ENCODE peak calls at places on chromosomes 11 and 22, in eight cellular contexts. A, H, G, P, F, S, L and E are unnamed samples.

GRCh38 chr11:73978576-73979086 is 4.0 kb downstream of the UCP2 start:
- DNase-seq in P (no peak), A (no peak), H (no peak), S (no peak), G (no peak), F (no peak), L (peak; percentile 18), E (peak; percentile 18)

GRCh38 chr11:32358729-32359128 is 76.6 kb downstream of the WT1 start:
- DNase-seq in F (peak; percentile 89), P (no peak), H (no peak), S (no peak), L (no peak), A (no peak), G (no peak), E (peak; percentile 20)

GRCh38 chr11:45025716-45026492 is 75.2 kb upstream of the TP53I11 start:
- DNase-seq in A (no peak), F (no peak), H (no peak), G (peak; percentile 88), P (no peak), L (peak; percentile 87), S (no peak), E (no peak)

GRCh38 chr22:36787594-36787993 is 11.7 kb upstream of the IFT27 start:
- DNase-seq in S (no peak), F (no peak), L (no peak), G (no peak), P (no peak), A (no peak), H (no peak), E (no peak)

GRCh38 chr22:22376352-22376706 is 131.7 kb downstream of the VPREB1 start:
- DNase-seq in P (no peak), F (no peak), S (no peak), G (no peak), A (no peak), H (no peak), L (no peak), E (no peak)

GRCh38 chr22:26893034-26893710 is 235.8 kb downstream of the MIAT start:
- DNase-seq in S (no peak), H (no peak), L (no peak), P (no peak), A (no peak), F (no peak), G (no peak), E (no peak)

GRCh38 chr22:48153726-48154125 is 1391.3 kb downstream of the TBC1D22A start:
- DNase-seq in F (no peak), A (no peak), P (no peak), L (no peak), G (no peak), H (no peak), S (no peak), E (no peak)

GRCh38 chr11:118921121-118921928 is 4.4 kb downstream of the BCL9L start:
- DNase-seq in G (peak; percentile 96), L (peak; percentile 76), A (no peak), H (peak; percentile 68), F (no peak), S (peak; percentile 77), P (no peak), E (peak; percentile 94)

GRCh38 chr11:35566885-35567284 is 41.5 kb upstream of the PAMR1 start:
- DNase-seq in A (no peak), L (no peak), G (no peak), F (no peak), H (no peak), S (no peak), P (no peak), E (no peak)

GRCh38 chr11:44950625-44951472 is at the start of gene TP53I11:
- DNase-seq in G (peak; percentile 83), F (peak; percentile 92), S (peak; percentile 25), A (no peak), L (peak; percentile 95), H (peak; percentile 41), P (peak; percentile 92), E (peak; percentile 56)

GRCh38 chr22:23207786-23208325 is 27.5 kb downstream of the BCR start:
- DNase-seq in H (no peak), A (no peak), S (no peak), G (no peak), P (peak; percentile 59), F (no peak), L (peak; percentile 72), E (no peak)

DNA sequence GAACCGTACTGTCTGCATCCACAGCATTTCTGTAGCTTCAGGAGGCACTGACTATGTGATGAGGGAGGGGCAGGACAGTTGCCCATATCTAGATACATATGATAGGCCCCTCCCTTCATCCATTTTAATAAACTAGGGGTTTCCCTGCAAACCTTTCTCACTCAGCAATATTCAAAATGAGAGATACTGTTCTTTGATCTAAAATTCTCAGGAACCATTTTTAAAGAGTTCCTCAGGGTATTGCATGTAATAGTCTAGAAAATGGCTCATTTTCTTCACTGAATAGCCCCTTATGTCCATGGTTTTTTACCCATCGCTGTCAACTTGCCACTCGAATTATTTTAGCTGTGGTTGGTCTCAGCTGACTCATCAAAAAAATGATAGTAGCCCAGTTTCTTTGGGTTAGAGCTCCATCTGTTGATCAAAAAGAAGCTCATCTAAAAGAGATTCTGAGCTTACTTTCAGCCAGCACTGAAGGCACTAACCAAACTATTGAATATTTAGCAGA is 37.0 kb upstream of the DNAJB7 start:
- DNase-seq in A (peak; percentile 27), P (peak; percentile 23), S (peak; percentile 43), H (no peak), F (no peak), L (no peak), G (peak; percentile 73), E (peak; percentile 67)
- TF ChIP-seq CTCF in A (peak; percentile 67), P (peak; percentile 71), S (peak; percentile 59), H (peak; percentile 44), F (peak; percentile 53), L (peak; percentile 38), G (peak; percentile 63), E (peak; percentile 54)

DNA sequence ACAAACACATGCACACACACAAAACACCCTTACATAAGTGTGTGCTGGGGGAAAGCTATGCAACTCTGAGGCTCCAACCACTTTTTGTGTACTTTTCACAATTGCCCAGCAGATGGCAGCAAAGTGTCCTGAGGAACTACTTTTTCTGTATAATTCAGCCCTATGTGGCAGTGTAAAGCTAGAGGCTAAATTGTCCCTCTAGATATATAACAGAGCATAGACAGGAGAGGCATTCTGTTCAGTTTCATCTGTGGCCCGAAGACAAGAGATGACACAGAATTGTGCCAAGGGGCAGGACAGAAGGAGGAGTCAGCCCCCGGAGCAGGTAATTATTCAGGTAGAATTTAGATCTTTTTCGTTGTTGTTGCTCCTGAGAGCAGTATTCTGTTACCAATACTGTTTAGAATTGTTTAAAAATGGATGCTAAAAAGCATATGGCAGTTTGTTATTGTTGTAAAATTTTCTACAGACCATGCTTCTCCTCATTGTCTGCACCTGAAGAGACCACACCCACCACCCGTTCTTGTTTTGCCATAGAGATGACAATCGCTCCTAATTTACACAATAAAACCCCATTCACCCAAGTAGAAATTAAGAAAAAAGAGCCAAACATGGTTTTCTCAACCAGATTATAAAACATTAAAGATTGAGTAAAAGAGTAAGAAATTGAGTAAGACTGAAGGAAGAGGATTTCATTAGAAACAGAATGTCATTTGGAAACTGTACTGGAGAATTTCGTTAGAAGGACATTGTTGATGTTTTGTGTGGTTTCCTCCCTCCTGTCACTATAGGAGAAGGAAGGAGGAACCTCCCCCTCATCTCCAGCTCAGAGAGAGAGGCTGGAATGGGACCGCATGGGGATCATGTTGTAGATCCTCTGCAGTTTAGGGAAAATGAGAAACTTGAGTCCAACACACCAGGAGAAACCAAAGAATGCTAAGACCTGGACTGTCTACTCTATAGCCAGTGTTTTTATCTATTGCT is 14.5 kb upstream of the MS4A7 start:
- DNase-seq in G (peak; percentile 61), H (peak; percentile 46), A (no peak), P (peak; percentile 50), F (peak; percentile 52), S (peak; percentile 59), L (no peak), E (peak; percentile 57)
- H3K4me3 ChIP-seq in G (no peak overlapping the region), H (no peak overlapping the region), A (no peak overlapping the region), P (no peak overlapping the region), F (no peak overlapping the region), S (no peak overlapping the region), L (no peak overlapping the region), E (no peak overlapping the region)

DNA sequence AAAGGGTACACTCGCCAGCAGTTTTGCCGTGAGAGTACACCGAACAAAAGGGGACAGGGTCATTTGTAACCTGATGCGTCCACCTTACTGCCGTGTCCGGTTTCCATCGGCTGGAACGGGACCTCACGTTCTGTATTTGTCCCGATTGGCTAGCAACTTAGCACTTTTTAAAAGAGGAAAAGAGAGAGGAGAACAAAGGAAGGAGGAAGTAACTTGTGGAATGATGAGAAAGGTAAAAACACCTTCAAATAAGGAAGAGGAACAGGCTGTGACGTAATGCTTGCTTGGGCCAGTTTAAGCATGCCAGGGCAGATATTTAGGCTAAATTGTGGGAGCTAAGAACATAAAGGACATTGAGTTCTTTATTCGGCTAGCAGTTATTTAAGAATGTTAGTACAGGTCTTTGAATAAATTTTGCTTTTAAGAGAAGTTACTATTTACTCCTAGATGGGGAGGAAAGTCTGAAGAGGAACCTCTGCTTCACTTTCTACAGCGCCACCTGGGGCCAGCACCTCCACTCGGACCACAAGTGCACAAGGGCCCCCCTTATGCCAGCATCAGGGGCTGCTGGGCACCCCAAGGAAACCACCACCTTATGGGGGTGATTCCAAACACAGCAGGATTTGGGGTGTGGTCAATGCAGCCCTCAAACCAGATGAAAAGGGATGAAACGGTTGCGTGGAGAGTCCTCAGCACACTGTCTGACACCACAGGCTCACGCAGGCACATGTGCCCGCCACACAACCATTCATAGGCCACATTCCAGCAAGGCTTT is 5.8 kb downstream of the ARSA start:
- DNase-seq in F (no peak), A (no peak), S (no peak), P (peak; percentile 6), L (peak; percentile 86), G (no peak), H (no peak), E (no peak)
- TF ChIP-seq CTCF in F (no peak), A (peak; percentile 26), S (peak; percentile 36), P (peak; percentile 19), L (peak; percentile 33), G (peak; percentile 13), H (peak; percentile 6), E (no peak)

GRCh38 chr22:49672013-49672516 is 155.6 kb downstream of the BRD1 start:
- DNase-seq in F (no peak), H (no peak), P (no peak), G (no peak), A (no peak), L (no peak), S (no peak), E (no peak)

GRCh38 chr22:49673048-49673447 is 154.6 kb downstream of the BRD1 start:
- DNase-seq in P (no peak), H (no peak), F (no peak), L (no peak), S (no peak), A (no peak), G (no peak), E (no peak)

GRCh38 chr22:49668402-49668801 is 159.3 kb downstream of the BRD1 start:
- DNase-seq in A (no peak), S (no peak), L (no peak), P (no peak), F (no peak), G (no peak), H (no peak), E (no peak)

GRCh38 chr22:49671331-49672012 is 156.2 kb downstream of the BRD1 start:
- DNase-seq in H (no peak), F (no peak), S (no peak), L (no peak), P (no peak), G (no peak), A (no peak), E (no peak)

GRCh38 chr22:49670610-49671330 is 156.9 kb downstream of the BRD1 start:
- DNase-seq in L (peak; percentile 73), A (no peak), P (no peak), H (no peak), F (peak; percentile 68), G (no peak), S (no peak), E (no peak)
- H3K4me3 ChIP-seq in L (peak overlapping the region; percentile 21), A (no peak overlapping the region), P (no peak overlapping the region), H (no peak overlapping the region), F (peak overlapping the region; percentile 39), G (no peak overlapping the region), S (no peak overlapping the region), E (no peak overlapping the region)